ENCODE peak calls at places on chromosomes 16 and 17, in six cellular contexts. One of them, this sample, is unnamed.

GRCh38 chr16:57045694-57046381 is 46.5 kb upstream of the CPNE2 start:
- DNase-seq in psoas muscle: peak; percentile 82
- DNase-seq in cardiac muscle cell: peak; percentile 75
- DNase-seq in astrocyte: peak; percentile 33
- DNase-seq in CD4-positive, alpha-beta T cell: peak; percentile 43
- DNase-seq in pancreas: peak; percentile 35
- DNase-seq in this sample: peak; percentile 73

GRCh38 chr16:80803341-80804060 is 897 bp downstream of the CDYL2 start:
- DNase-seq in psoas muscle: peak; percentile 51
- DNase-seq in cardiac muscle cell: peak; percentile 25
- DNase-seq in astrocyte: no peak
- DNase-seq in CD4-positive, alpha-beta T cell: peak; percentile 41
- DNase-seq in pancreas: peak; percentile 20
- DNase-seq in this sample: peak; percentile 33

GRCh38 chr16:25676820-25677219 is 14.9 kb upstream of the HS3ST4 start:
- DNase-seq in psoas muscle: no peak
- DNase-seq in cardiac muscle cell: no peak
- DNase-seq in astrocyte: no peak
- DNase-seq in CD4-positive, alpha-beta T cell: no peak
- DNase-seq in pancreas: no peak
- DNase-seq in this sample: no peak

GRCh38 chr16:1407749-1408148 is 6.8 kb downstream of the UNKL start:
- DNase-seq in psoas muscle: peak; percentile 70
- DNase-seq in cardiac muscle cell: peak; percentile 38
- DNase-seq in astrocyte: peak; percentile 34
- DNase-seq in CD4-positive, alpha-beta T cell: no peak
- DNase-seq in pancreas: no peak
- DNase-seq in this sample: no peak

GRCh38 chr17:53141731-53142130 is 681.0 kb upstream of the KIF2B start:
- DNase-seq in psoas muscle: no peak
- DNase-seq in cardiac muscle cell: no peak
- DNase-seq in astrocyte: no peak
- DNase-seq in CD4-positive, alpha-beta T cell: no peak
- DNase-seq in pancreas: no peak
- DNase-seq in this sample: no peak

GRCh38 chr16:24689128-24689527 is 40.3 kb upstream of the TNRC6A start:
- DNase-seq in psoas muscle: no peak
- DNase-seq in cardiac muscle cell: peak; percentile 72
- DNase-seq in astrocyte: peak; percentile 17
- DNase-seq in CD4-positive, alpha-beta T cell: no peak
- DNase-seq in pancreas: no peak
- DNase-seq in this sample: no peak

GRCh38 chr16:55949518-55949917 is 74.3 kb upstream of the CES5A start:
- DNase-seq in psoas muscle: no peak
- DNase-seq in cardiac muscle cell: no peak
- DNase-seq in astrocyte: peak; percentile 57
- DNase-seq in CD4-positive, alpha-beta T cell: no peak
- DNase-seq in pancreas: no peak
- DNase-seq in this sample: no peak

GRCh38 chr16:65781363-65781762 is 585.1 kb upstream of the CDH5 start:
- DNase-seq in psoas muscle: no peak
- DNase-seq in cardiac muscle cell: peak; percentile 36
- DNase-seq in astrocyte: peak; percentile 46
- DNase-seq in CD4-positive, alpha-beta T cell: no peak
- DNase-seq in pancreas: no peak
- DNase-seq in this sample: no peak

GRCh38 chr17:76793775-76794174 is 55.9 kb downstream of the MFSD11 start:
- DNase-seq in psoas muscle: no peak
- DNase-seq in cardiac muscle cell: peak; percentile 34
- DNase-seq in astrocyte: peak; percentile 6
- DNase-seq in CD4-positive, alpha-beta T cell: no peak
- DNase-seq in pancreas: no peak
- DNase-seq in this sample: no peak

GRCh38 chr17:19883537-19884215 is 15.9 kb upstream of the ULK2 start:
- DNase-seq in psoas muscle: no peak
- DNase-seq in cardiac muscle cell: peak; percentile 11
- DNase-seq in astrocyte: no peak
- DNase-seq in CD4-positive, alpha-beta T cell: no peak
- DNase-seq in pancreas: no peak
- DNase-seq in this sample: no peak

GRCh38 chr17:67469208-67469980 is 92.3 kb downstream of the PITPNC1 start:
- DNase-seq in psoas muscle: no peak
- DNase-seq in cardiac muscle cell: peak; percentile 65
- DNase-seq in astrocyte: peak; percentile 59
- DNase-seq in CD4-positive, alpha-beta T cell: no peak
- DNase-seq in pancreas: no peak
- DNase-seq in this sample: no peak

DNA sequence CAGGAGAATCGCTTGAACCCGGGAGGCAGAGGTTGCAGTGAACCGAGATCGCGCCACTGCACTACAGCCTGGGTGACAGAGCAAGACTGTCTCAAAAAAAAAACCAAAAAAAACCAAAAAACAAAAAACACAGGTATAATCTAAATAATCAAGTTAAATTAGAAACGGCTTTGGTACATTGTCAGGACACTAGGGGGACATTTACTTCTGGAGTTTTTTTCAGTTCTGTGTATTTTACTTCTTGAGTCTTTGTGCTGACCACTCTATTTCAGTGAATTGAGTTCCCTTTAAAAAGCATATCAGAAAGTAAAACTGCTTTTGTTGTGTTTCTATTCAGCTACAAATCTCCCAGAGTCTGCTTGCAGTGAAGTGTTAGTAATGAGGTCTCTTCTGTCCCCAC is 36.3 kb downstream of the DHRS7B start:
- DNase-seq in psoas muscle: no peak
- DNase-seq in cardiac muscle cell: no peak
- DNase-seq in astrocyte: no peak
- DNase-seq in CD4-positive, alpha-beta T cell: no peak
- DNase-seq in pancreas: no peak
- DNase-seq in this sample: no peak
- H3K27ac ChIP-seq in psoas muscle: peak overlapping the region; percentile 96
- H3K27ac ChIP-seq in cardiac muscle cell: no peak overlapping the region
- H3K27ac ChIP-seq in astrocyte: no peak overlapping the region
- H3K27ac ChIP-seq in CD4-positive, alpha-beta T cell: no peak overlapping the region
- H3K27ac ChIP-seq in pancreas: peak overlapping the region; percentile 58
- H3K27ac ChIP-seq in this sample: no peak overlapping the region

DNA sequence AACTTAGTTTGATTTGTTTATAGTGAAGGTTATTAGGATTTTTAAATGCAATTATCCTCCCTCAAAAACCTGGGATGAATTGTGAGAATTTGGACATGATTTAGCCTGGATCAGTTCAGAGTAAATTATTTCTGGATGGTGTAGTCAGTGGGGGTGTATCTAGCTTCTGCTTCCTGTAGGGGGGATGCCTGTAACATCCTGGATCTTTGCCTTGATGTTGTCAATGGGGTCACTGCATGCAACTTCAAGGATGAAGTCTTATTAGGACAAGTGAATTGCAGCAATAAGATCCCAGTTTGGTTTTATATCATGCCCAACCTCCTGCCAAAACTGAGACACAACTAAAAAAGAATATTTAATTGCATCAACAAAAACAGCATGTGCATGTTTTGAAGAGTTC is 159.6 kb downstream of the HS3ST3B1 start:
- DNase-seq in psoas muscle: no peak
- DNase-seq in cardiac muscle cell: no peak
- DNase-seq in astrocyte: no peak
- DNase-seq in CD4-positive, alpha-beta T cell: no peak
- DNase-seq in pancreas: no peak
- DNase-seq in this sample: no peak
- H3K27ac ChIP-seq in psoas muscle: no peak overlapping the region
- H3K27ac ChIP-seq in cardiac muscle cell: no peak overlapping the region
- H3K27ac ChIP-seq in astrocyte: no peak overlapping the region
- H3K27ac ChIP-seq in CD4-positive, alpha-beta T cell: no peak overlapping the region
- H3K27ac ChIP-seq in pancreas: no peak overlapping the region
- H3K27ac ChIP-seq in this sample: no peak overlapping the region

GRCh38 chr17:17985555-17985954 is 12.9 kb downstream of the DRC3 start:
- DNase-seq in psoas muscle: no peak
- DNase-seq in cardiac muscle cell: peak; percentile 23
- DNase-seq in astrocyte: no peak
- DNase-seq in CD4-positive, alpha-beta T cell: no peak
- DNase-seq in pancreas: no peak
- DNase-seq in this sample: no peak
- H3K27ac ChIP-seq in psoas muscle: no peak overlapping the region
- H3K27ac ChIP-seq in cardiac muscle cell: no peak overlapping the region
- H3K27ac ChIP-seq in astrocyte: no peak overlapping the region
- H3K27ac ChIP-seq in CD4-positive, alpha-beta T cell: no peak overlapping the region
- H3K27ac ChIP-seq in pancreas: no peak overlapping the region
- H3K27ac ChIP-seq in this sample: no peak overlapping the region

GRCh38 chr17:31310877-31311276 is 3.0 kb downstream of the EVI2B start:
- DNase-seq in psoas muscle: no peak
- DNase-seq in cardiac muscle cell: no peak
- DNase-seq in astrocyte: no peak
- DNase-seq in CD4-positive, alpha-beta T cell: peak; percentile 34
- DNase-seq in pancreas: no peak
- DNase-seq in this sample: no peak
- H3K27ac ChIP-seq in psoas muscle: no peak overlapping the region
- H3K27ac ChIP-seq in cardiac muscle cell: no peak overlapping the region
- H3K27ac ChIP-seq in astrocyte: no peak overlapping the region
- H3K27ac ChIP-seq in CD4-positive, alpha-beta T cell: peak overlapping the region; percentile 93
- H3K27ac ChIP-seq in pancreas: peak overlapping the region; percentile 39
- H3K27ac ChIP-seq in this sample: no peak overlapping the region

GRCh38 chr17:72110953-72111339 is 9.9 kb upstream of the SOX9 start:
- DNase-seq in psoas muscle: no peak
- DNase-seq in cardiac muscle cell: no peak
- DNase-seq in astrocyte: no peak
- DNase-seq in CD4-positive, alpha-beta T cell: no peak
- DNase-seq in pancreas: no peak
- DNase-seq in this sample: no peak

GRCh38 chr17:72107100-72107499 is 13.7 kb upstream of the SOX9 start:
- DNase-seq in psoas muscle: no peak
- DNase-seq in cardiac muscle cell: no peak
- DNase-seq in astrocyte: no peak
- DNase-seq in CD4-positive, alpha-beta T cell: no peak
- DNase-seq in pancreas: no peak
- DNase-seq in this sample: no peak

GRCh38 chr17:72110231-72110952 is 10.4 kb upstream of the SOX9 start:
- DNase-seq in psoas muscle: no peak
- DNase-seq in cardiac muscle cell: no peak
- DNase-seq in astrocyte: no peak
- DNase-seq in CD4-positive, alpha-beta T cell: no peak
- DNase-seq in pancreas: no peak
- DNase-seq in this sample: no peak

GRCh38 chr17:72113751-72114150 is 7.1 kb upstream of the SOX9 start:
- DNase-seq in psoas muscle: no peak
- DNase-seq in cardiac muscle cell: no peak
- DNase-seq in astrocyte: no peak
- DNase-seq in CD4-positive, alpha-beta T cell: no peak
- DNase-seq in pancreas: no peak
- DNase-seq in this sample: peak; percentile 49

DNA sequence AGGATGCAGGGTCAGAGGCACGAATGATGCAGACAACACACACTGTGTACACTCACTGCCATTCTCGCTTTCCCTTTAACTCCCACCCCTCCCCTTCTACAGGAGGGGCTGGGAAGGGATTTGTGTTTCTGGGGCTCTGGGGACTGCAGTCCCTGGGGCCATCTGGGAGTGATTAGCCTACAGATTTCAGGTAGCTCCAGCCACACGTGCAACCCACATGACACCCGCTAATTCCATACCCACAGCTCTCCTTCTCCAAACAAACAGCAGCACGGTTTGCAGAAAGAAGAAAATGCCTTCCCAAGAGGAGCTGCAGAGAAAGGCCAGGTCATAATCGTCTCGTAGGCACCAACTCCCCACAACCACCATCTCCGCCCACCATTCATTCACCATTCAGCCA is 9.4 kb upstream of the SOX9 start:
- DNase-seq in psoas muscle: no peak
- DNase-seq in cardiac muscle cell: no peak
- DNase-seq in astrocyte: no peak
- DNase-seq in CD4-positive, alpha-beta T cell: no peak
- DNase-seq in pancreas: no peak
- DNase-seq in this sample: no peak
- H3K27ac ChIP-seq in psoas muscle: no peak overlapping the region
- H3K27ac ChIP-seq in cardiac muscle cell: no peak overlapping the region
- H3K27ac ChIP-seq in astrocyte: no peak overlapping the region
- H3K27ac ChIP-seq in CD4-positive, alpha-beta T cell: no peak overlapping the region
- H3K27ac ChIP-seq in pancreas: no peak overlapping the region
- H3K27ac ChIP-seq in this sample: no peak overlapping the region

DNA sequence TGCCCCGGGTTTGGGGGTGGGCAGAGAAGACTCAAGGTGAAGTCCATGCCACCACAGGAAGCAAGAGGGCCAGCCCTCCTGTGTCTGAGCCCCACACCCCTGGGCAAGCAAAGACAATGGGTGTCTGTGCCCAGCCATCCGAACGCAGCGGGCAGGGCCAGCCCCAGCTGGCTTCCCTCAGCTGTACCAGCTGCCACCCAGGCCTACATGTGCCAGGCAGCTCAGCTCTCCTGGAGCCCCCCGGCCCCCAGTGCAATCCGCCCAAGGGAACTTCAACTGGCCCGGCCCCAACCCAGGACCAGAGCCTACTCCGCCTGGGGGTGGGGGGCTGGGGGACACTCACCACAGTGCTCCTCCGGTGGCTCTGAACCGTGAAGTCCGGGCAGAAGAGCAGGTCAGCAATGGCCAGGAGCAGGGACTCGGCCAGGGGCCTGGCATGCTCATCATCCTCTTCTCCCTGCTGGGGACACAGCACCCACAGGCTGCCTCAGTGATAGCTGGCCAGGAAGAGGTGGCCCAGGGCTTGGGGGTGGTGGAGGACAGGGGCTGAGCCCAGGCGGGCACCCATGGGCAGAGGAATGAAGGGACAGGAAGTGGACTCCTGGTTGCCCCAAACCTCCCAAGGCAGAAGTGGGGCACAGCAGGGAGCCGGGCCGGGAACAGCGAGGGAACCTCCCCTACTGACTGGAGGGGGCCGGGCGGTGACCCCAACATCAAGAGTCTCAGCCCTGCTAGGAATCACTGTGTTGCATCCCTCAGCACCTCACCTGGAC is 9.8 kb downstream of the HID1 start:
- DNase-seq in psoas muscle: no peak
- DNase-seq in cardiac muscle cell: no peak
- DNase-seq in astrocyte: no peak
- DNase-seq in CD4-positive, alpha-beta T cell: no peak
- DNase-seq in pancreas: no peak
- DNase-seq in this sample: no peak
- H3K27ac ChIP-seq in psoas muscle: no peak overlapping the region
- H3K27ac ChIP-seq in cardiac muscle cell: no peak overlapping the region
- H3K27ac ChIP-seq in astrocyte: no peak overlapping the region
- H3K27ac ChIP-seq in CD4-positive, alpha-beta T cell: no peak overlapping the region
- H3K27ac ChIP-seq in pancreas: no peak overlapping the region
- H3K27ac ChIP-seq in this sample: no peak overlapping the region